ENCODE peak calls at places on chromosomes 12 and 14, in ten cellular contexts. M is NCI-H2029; H is NCI-H2081 treated with DMSO at 0.1 percent for 48 hours; I is lung; G is left cardiac atrium; A is NCI-H1092; T is Right ventricle myocardium superior; L is NCI-H1436; S is stimulated activated CD4-positive, alpha-beta T cell treated with anti-CD3 and anti-CD28 coated beads, Interleukin-1b, Interleukin-23, amount 100 ng/mL, for 1 hour; O is activated CD8-positive, alpha-beta T cell treated with anti-CD3 and anti-CD28 coated beads, Interleukin-2, amount 10 ng/mL, durations not matched to agents 7 days and 5 days. Q is an unnamed sample.

GRCh38 chr12:6345319-6346071 is 3.6 kb upstream of the TNFRSF1A start:
- DNase-seq in H (no peak), T (no peak), G (peak; percentile 73), S (no peak), I (no peak), M (no peak), A (no peak), L (no peak), O (peak; percentile 40), Q (no peak)

GRCh38 chr14:51463461-51463860 is 188.2 kb upstream of the FRMD6 start:
- DNase-seq in G (no peak), T (no peak), O (no peak), I (no peak), M (no peak), H (no peak), S (no peak), A (no peak), L (no peak), Q (no peak)

GRCh38 chr12:14810953-14811483 is 3.0 kb downstream of the SMCO3 start:
- DNase-seq in I (no peak), L (peak; percentile 14), A (peak; percentile 12), G (no peak), T (no peak), O (no peak), H (no peak), S (no peak), M (no peak), Q (no peak)

GRCh38 chr12:79773896-79774295 is 83.1 kb upstream of the PAWR start:
- DNase-seq in H (no peak), I (no peak), T (no peak), L (no peak), M (no peak), G (no peak), O (no peak), S (no peak), A (no peak), Q (no peak)

GRCh38 chr12:27974735-27975221 is 2.2 kb upstream of the PTHLH start:
- DNase-seq in A (no peak), L (no peak), S (no peak), T (no peak), O (no peak), H (no peak), I (no peak), M (no peak), G (no peak), Q (no peak)

GRCh38 chr12:49954863-49955830 is 4.6 kb downstream of the AQP2 start:
- DNase-seq in L (no peak), O (no peak), A (no peak), G (no peak), T (no peak), M (no peak), S (no peak), H (no peak), I (no peak), Q (no peak)

GRCh38 chr12:15858348-15858747 is 23.8 kb upstream of the STRAP start:
- DNase-seq in M (no peak), S (no peak), T (no peak), O (no peak), L (no peak), A (no peak), I (no peak), G (no peak), H (no peak), Q (no peak)

GRCh38 chr12:54592316-54592715 is 3.9 kb upstream of the PPP1R1A start:
- DNase-seq in O (no peak), T (no peak), G (no peak), A (no peak), M (no peak), H (no peak), L (no peak), I (no peak), S (no peak), Q (no peak)

GRCh38 chr12:27965411-27965810 is 7.1 kb downstream of the PTHLH start:
- DNase-seq in G (no peak), I (no peak), O (no peak), H (no peak), S (no peak), A (no peak), T (no peak), M (no peak), L (no peak), Q (no peak)

GRCh38 chr12:55745361-55746146 is 2.6 kb downstream of the GDF11 start:
- DNase-seq in L (peak; percentile 94), S (no peak), M (no peak), O (no peak), H (no peak), I (no peak), T (no peak), A (peak; percentile 19), G (no peak), Q (no peak)

GRCh38 chr14:68544150-68544892 is 248.5 kb downstream of the ZFP36L1 start:
- DNase-seq in O (no peak), G (peak; percentile 79), M (no peak), H (no peak), I (peak; percentile 54), A (no peak), T (no peak), S (no peak), L (no peak), Q (peak; percentile 80)

GRCh38 chr14:103530390-103530789 is 1.4 kb downstream of the TRMT61A start:
- DNase-seq in S (no peak), G (no peak), I (no peak), T (no peak), O (peak; percentile 62), A (no peak), L (no peak), H (no peak), M (no peak), Q (no peak)

GRCh38 chr14:64721391-64721791 is 17.2 kb downstream of the PLEKHG3 start:
- DNase-seq in T (peak; percentile 67), L (peak; percentile 46), A (peak; percentile 17), I (no peak), M (no peak), O (no peak), S (no peak), H (no peak), G (peak; percentile 56), Q (peak; percentile 85)

GRCh38 chr12:52832451-52832850 is 1.7 kb downstream of the KRT79 start:
- DNase-seq in S (no peak), A (no peak), G (no peak), M (no peak), I (no peak), O (no peak), H (no peak), L (no peak), T (no peak), Q (no peak)

GRCh38 chr12:92457458-92458195 is 245.2 kb upstream of the PLEKHG7 start:
- DNase-seq in G (no peak), M (no peak), L (no peak), S (no peak), A (no peak), I (no peak), T (no peak), H (no peak), O (no peak), Q (no peak)

GRCh38 chr12:63079791-63080395 is 71.1 kb downstream of the AVPR1A start:
- DNase-seq in I (no peak), S (no peak), G (no peak), H (no peak), L (no peak), M (peak; percentile 42), A (no peak), T (no peak), O (no peak), Q (no peak)

GRCh38 chr12:47094804-47095203 is 15.0 kb upstream of the AMIGO2 start:
- DNase-seq in T (no peak), O (no peak), A (no peak), M (no peak), H (no peak), I (no peak), G (no peak), S (no peak), L (no peak), Q (no peak)

Q was measured in heart left ventricle.